ENCODE peak calls at places on chromosomes 16 and 17, in five cellular contexts. V is H1, Y is HepG2, T is HCT116, N is GM12878. S is an unnamed sample.

GRCh38 chr17:2545393-2545792 is 33.7 kb upstream of the METTL16 start:
- DNase-seq in V (no peak), T (no peak), N (no peak), Y (peak), S (no peak)

GRCh38 chr17:14737984-14738651 is 437.2 kb downstream of the HS3ST3B1 start:
- DNase-seq in Y (peak), T (no peak), N (no peak), V (no peak), S (peak)

GRCh38 chr17:79001190-79002020 is 8.2 kb downstream of the CANT1 start:
- DNase-seq in N (no peak), T (no peak), Y (no peak), V (no peak), S (no peak)

GRCh38 chr16:65500007-65500406 is 378.1 kb upstream of the CDH11 start:
- DNase-seq in V (no peak), T (no peak), N (no peak), Y (no peak), S (no peak)

GRCh38 chr17:75625813-75626486 is 7.3 kb upstream of the SMIM5 start:
- DNase-seq in N (no peak), T (no peak), Y (peak), V (no peak), S (peak)

GRCh38 chr17:181213-182163 is at the start of gene DOC2B:
- DNase-seq in Y (no peak), T (peak), N (no peak), V (no peak), S (no peak)

GRCh38 chr17:81731271-81731670 is 19.2 kb downstream of the SLC25A10 start:
- DNase-seq in V (no peak), N (no peak), T (no peak), Y (no peak), S (no peak)

GRCh38 chr16:63467513-63467912 is 1431.3 kb upstream of the CDH8 start:
- DNase-seq in V (no peak), T (no peak), N (no peak), Y (no peak), S (no peak)

GRCh38 chr17:77011173-77012011 is 129.4 kb upstream of the SEC14L1 start:
- DNase-seq in V (no peak), Y (peak), T (peak), N (no peak), S (no peak)

GRCh38 chr16:20868890-20869289 is 31.3 kb downstream of the DCUN1D3 start:
- DNase-seq in V (no peak), T (no peak), N (no peak), Y (peak), S (no peak)

GRCh38 chr16:10128397-10129258 is 53.6 kb downstream of the GRIN2A start:
- DNase-seq in T (no peak), V (no peak), N (no peak), Y (no peak), S (no peak)

GRCh38 chr16:3607634-3608033 is 3.8 kb downstream of the SLX4 start:
- DNase-seq in Y (no peak), N (no peak), T (no peak), V (no peak), S (no peak)

GRCh38 chr17:38724337-38724988 is 5.7 kb upstream of the CISD3 start:
- DNase-seq in V (no peak), N (no peak), T (no peak), Y (no peak), S (no peak)

GRCh38 chr17:51257150-51258081 is 2.4 kb downstream of the MBTD1 start:
- DNase-seq in T (no peak), Y (no peak), N (no peak), V (no peak), S (no peak)

GRCh38 chr17:2871205-2871604 is 75.0 kb downstream of the RAP1GAP2 start:
- DNase-seq in T (no peak), V (no peak), Y (no peak), N (no peak), S (no peak)

GRCh38 chr16:85963746-85964370 is 64.9 kb downstream of the IRF8 start:
- DNase-seq in V (no peak), Y (no peak), N (no peak), T (no peak), S (no peak)

GRCh38 chr17:37839196-37839978 is 84.8 kb upstream of the TBC1D3K start:
- DNase-seq in N (no peak), T (no peak), Y (no peak), V (no peak), S (no peak)

GRCh38 chr17:21772321-21772720 is 80.0 kb downstream of the KCNJ18 start:
- DNase-seq in Y (no peak), T (no peak), N (no peak), V (no peak), S (no peak)

GRCh38 chr17:33375783-33376182 is 82.7 kb upstream of the ASIC2 start:
- DNase-seq in Y (no peak), T (no peak), N (no peak), V (no peak), S (no peak)

GRCh38 chr16:83817022-83817421 is 9.2 kb downstream of the HSBP1 start:
- DNase-seq in N (no peak), Y (no peak), T (no peak), V (no peak), S (no peak)

GRCh38 chr17:8392274-8392673 is 5.4 kb downstream of the RNF222 start:
- DNase-seq in V (no peak), N (no peak), T (no peak), Y (no peak), S (no peak)

GRCh38 chr17:28056276-28056620 is 13.8 kb downstream of the NLK start:
- DNase-seq in Y (no peak), N (no peak), T (no peak), V (no peak), S (no peak)

GRCh38 chr17:56678249-56679144 is 85.0 kb downstream of the NOG start:
- DNase-seq in N (no peak), V (no peak), Y (no peak), T (no peak), S (no peak)

GRCh38 chr17:42683407-42684031 is 1.2 kb downstream of the CNTNAP1 start:
- DNase-seq in V (no peak), T (no peak), Y (no peak), N (no peak), S (no peak)

GRCh38 chr17:42171831-42172230 is 9.1 kb downstream of the KCNH4 start:
- DNase-seq in T (no peak), Y (no peak), N (no peak), V (no peak), S (no peak)

GRCh38 chr17:1112875-1113274 is 66.9 kb downstream of the ABR start:
- DNase-seq in N (no peak), Y (no peak), V (no peak), T (no peak), S (peak)

GRCh38 chr16:71254832-71255560 is 24.5 kb upstream of the HYDIN start:
- DNase-seq in Y (no peak), N (no peak), T (no peak), V (no peak), S (no peak)

GRCh38 chr16:57132470-57132869 is 40.1 kb downstream of the CPNE2 start:
- DNase-seq in Y (peak), N (no peak), V (no peak), T (no peak), S (no peak)

GRCh38 chr16:1123525-1124230 is 27.6 kb upstream of the C1QTNF8 start:
- DNase-seq in V (no peak), Y (no peak), N (no peak), T (no peak), S (no peak)

GRCh38 chr17:28570716-28571254 is 539 bp downstream of the PIGS start:
- DNase-seq in V (no peak), N (no peak), T (no peak), Y (peak), S (peak)

GRCh38 chr16:57889522-57889921 is 81.4 kb downstream of the CNGB1 start:
- DNase-seq in Y (no peak), N (no peak), V (no peak), T (no peak), S (no peak)

GRCh38 chr17:41917192-41917591 is 1.6 kb downstream of the ACLY start:
- DNase-seq in N (no peak), T (no peak), V (no peak), Y (peak), S (peak)

GRCh38 chr16:7246578-7246977 is 86.1 kb upstream of the RBFOX1 start:
- DNase-seq in T (no peak), Y (no peak), N (no peak), V (no peak), S (peak)
- TF ChIP-seq SRF in T (no peak), Y (no peak), N (no peak), V (no peak), S (no peak)

GRCh38 chr17:73802314-73802713 is 158.1 kb upstream of the SDK2 start:
- DNase-seq in T (no peak), N (no peak), Y (peak), V (no peak), S (no peak)
- H3K27ac ChIP-seq in T (no peak), N (no peak), Y (no peak), V (no peak), S (no peak)

DNA sequence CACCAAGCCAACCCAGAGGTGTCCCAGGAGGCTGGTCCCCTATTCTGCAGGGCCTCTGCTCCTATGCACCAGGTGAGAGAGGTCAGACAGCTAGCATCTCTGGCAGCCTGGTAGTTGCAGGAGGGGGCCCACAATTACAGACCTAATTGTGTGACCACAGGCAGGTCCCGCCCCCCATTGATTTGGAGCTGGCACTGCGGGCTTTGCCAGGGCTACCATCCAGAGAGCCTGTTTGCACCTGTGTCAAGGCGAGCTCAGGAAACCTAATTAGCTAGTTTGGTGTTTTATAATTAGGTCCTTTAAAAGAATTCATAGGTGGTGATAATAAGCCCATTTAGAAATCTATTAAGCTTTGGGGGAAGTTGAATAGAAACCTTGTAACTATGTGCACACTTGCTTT is 90.2 kb downstream of the MRM1 start:
- DNase-seq in V (no peak), T (no peak), Y (no peak), N (no peak), S (no peak)
- TF ChIP-seq SRF in V (no peak), T (no peak), Y (no peak), N (no peak), S (no peak)

GRCh38 chr17:45338996-45339535 is 22.2 kb upstream of the MAP3K14 start:
- DNase-seq in T (no peak), V (no peak), Y (no peak), N (no peak), S (no peak)

GRCh38 chr17:45336390-45337182 is 19.8 kb upstream of the MAP3K14 start:
- DNase-seq in V (no peak), N (no peak), T (no peak), Y (no peak), S (no peak)

GRCh38 chr17:45339646-45340605 is 23.1 kb upstream of the MAP3K14 start:
- DNase-seq in T (no peak), Y (no peak), N (no peak), V (no peak), S (no peak)

GRCh38 chr17:45335721-45336120 is 18.9 kb upstream of the MAP3K14 start:
- DNase-seq in T (no peak), Y (no peak), V (no peak), N (no peak), S (no peak)

DNA sequence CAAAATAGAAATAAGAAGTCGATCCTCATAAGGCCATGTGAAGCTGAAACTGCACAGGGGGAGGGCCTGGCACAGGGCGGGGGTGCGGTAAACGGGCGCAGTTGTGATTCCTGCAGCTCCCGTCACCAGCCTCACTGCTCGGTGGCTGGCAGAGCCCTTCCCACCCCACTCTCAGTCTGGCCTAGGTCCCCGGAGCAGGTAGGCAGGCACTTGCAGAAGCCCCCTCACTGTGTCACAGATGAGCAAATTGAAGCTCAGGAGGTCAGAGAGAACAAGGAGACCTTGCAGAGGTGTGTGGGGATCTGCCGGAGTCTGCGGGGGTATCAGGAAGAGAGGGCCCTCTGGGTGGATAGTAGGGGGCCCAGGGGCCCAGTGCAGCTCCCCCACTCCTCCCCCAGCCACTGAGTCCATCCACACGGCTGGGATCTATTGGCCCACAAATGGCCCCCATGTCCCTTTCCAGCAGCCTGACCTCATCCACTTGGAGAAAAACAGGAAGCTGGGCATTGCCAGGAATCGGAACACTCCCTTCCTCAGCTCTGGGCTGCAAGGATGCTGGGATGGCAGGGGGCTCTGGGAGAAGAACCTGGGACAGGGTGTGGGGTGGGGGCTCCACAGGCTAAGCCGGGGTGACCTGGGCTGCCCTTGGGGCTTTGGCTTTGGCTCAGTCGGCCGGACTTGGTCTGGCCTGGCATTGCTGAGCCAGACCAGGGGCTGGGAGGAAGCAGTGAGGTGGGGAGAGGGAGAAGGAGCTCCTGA is 21.4 kb upstream of the MAP3K14 start:
- DNase-seq in T (no peak), N (no peak), V (no peak), Y (no peak), S (no peak)
- H3K27ac ChIP-seq in T (no peak), N (no peak), V (no peak), Y (no peak), S (no peak)

GRCh38 chr16:66619534-66620418 is 15.3 kb downstream of the CMTM3 start:
- DNase-seq in V (no peak), Y (no peak), N (no peak), T (no peak), S (no peak)

GRCh38 chr16:66621973-66622372 is 17.5 kb downstream of the CMTM3 start:
- DNase-seq in Y (no peak), N (no peak), V (no peak), T (no peak), S (no peak)

GRCh38 chr16:66622863-66623262 is 18.4 kb downstream of the CMTM3 start:
- DNase-seq in V (no peak), N (no peak), Y (no peak), T (no peak), S (peak)

GRCh38 chr16:66620419-66620775 is 15.9 kb downstream of the CMTM3 start:
- DNase-seq in Y (no peak), N (no peak), V (no peak), T (no peak), S (no peak)

DNA sequence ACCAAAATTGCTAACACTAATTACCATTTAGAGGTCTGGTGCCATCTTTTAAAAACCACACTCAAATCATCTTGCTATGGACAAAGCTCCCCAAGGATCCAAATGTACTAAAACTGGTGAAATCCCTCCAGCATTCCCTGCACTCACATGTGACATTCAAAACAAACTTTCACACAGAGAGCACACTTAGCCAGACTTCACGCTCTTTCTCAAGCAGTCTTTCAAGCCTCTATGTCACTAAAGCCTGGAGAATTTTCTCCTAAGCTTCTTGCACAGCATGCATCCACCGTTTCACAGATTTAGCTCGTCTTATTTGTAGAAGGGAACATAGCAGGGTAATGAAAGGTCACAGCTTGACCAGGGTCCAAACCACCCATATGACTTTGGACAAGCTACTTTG is 19.3 kb downstream of the CMTM3 start:
- DNase-seq in Y (no peak), T (no peak), V (no peak), N (no peak), S (no peak)
- TF ChIP-seq SRF in Y (no peak), T (no peak), V (no peak), N (no peak), S (no peak)

S was measured in K562.